ENCODE peak calls at places on chromosomes 16 and 17, in six cellular contexts. H, R, L, D, G and U are unnamed samples. For H3K9me3, the result is how much of the 10 kb centered on the place peaks cover.

GRCh38 chr17:73591278-73592078 is 52.8 kb downstream of the SDK2 start:
- DNase-seq in R (no peak), L (no peak), H (no peak), G (peak), D (no peak), U (no peak)

GRCh38 chr17:44940321-44940720 is 7.3 kb downstream of the KIF18B start:
- DNase-seq in R (no peak), H (peak), G (no peak), D (no peak), L (no peak), U (no peak)

GRCh38 chr16:64952177-64952576 is 169.7 kb downstream of the CDH11 start:
- DNase-seq in D (no peak), H (peak), L (no peak), G (no peak), R (no peak), U (no peak)

GRCh38 chr17:28551421-28552186 is 820 bp downstream of the UNC119 start:
- DNase-seq in L (no peak), R (no peak), D (peak), G (no peak), H (no peak), U (no peak)

GRCh38 chr16:23823475-23824407 is 12.0 kb upstream of the PRKCB start:
- DNase-seq in H (no peak), R (no peak), L (no peak), D (no peak), G (no peak), U (no peak)

GRCh38 chr17:75238684-75239191 is 22.7 kb downstream of the GGA3 start:
- DNase-seq in H (peak), D (peak), R (no peak), G (peak), L (peak), U (no peak)

GRCh38 chr17:38568845-38569510 is 36.8 kb downstream of the SRCIN1 start:
- DNase-seq in R (no peak), L (no peak), G (no peak), D (no peak), H (no peak), U (no peak)

GRCh38 chr17:9026741-9027140 is 5.4 kb downstream of the NTN1 start:
- DNase-seq in H (no peak), R (no peak), L (no peak), D (no peak), G (no peak), U (no peak)

GRCh38 chr16:79599256-79599836 is 1.2 kb downstream of the MAF start:
- DNase-seq in L (no peak), H (peak), G (no peak), D (peak), R (no peak), U (no peak)

GRCh38 chr16:79597277-79597676 is 3.3 kb downstream of the MAF start:
- DNase-seq in L (no peak), G (no peak), H (no peak), R (no peak), D (no peak), U (no peak)

GRCh38 chr16:79597775-79598174 is 2.8 kb downstream of the MAF start:
- DNase-seq in H (no peak), R (no peak), D (no peak), L (no peak), G (no peak), U (no peak)

GRCh38 chr16:79599837-79600635 is 501 bp downstream of the MAF start:
- DNase-seq in L (peak), D (peak), H (peak), G (peak), R (no peak), U (no peak)

GRCh38 chr16:79598341-79599181 is 2.0 kb downstream of the MAF start:
- DNase-seq in L (peak), G (peak), D (peak), H (peak), R (no peak), U (peak)
- H3K9me3 ChIP-seq in L (under half), G (under half), D (under half), H (under half), R (under half), U (under half)

GRCh38 chr17:64683791-64684190 is 21.7 kb upstream of the SMURF2 start:
- DNase-seq in G (no peak), H (no peak), L (no peak), D (no peak), R (no peak), U (no peak)

GRCh38 chr17:64676763-64677162 is 14.7 kb upstream of the SMURF2 start:
- DNase-seq in D (no peak), L (no peak), G (no peak), R (no peak), H (no peak), U (no peak)

GRCh38 chr17:64685705-64686104 is 23.6 kb upstream of the SMURF2 start:
- DNase-seq in H (no peak), L (no peak), D (no peak), G (no peak), R (no peak), U (no peak)

GRCh38 chr17:64682261-64683181 is 20.4 kb upstream of the SMURF2 start:
- DNase-seq in R (no peak), L (no peak), H (peak), G (no peak), D (no peak), U (no peak)

DNA sequence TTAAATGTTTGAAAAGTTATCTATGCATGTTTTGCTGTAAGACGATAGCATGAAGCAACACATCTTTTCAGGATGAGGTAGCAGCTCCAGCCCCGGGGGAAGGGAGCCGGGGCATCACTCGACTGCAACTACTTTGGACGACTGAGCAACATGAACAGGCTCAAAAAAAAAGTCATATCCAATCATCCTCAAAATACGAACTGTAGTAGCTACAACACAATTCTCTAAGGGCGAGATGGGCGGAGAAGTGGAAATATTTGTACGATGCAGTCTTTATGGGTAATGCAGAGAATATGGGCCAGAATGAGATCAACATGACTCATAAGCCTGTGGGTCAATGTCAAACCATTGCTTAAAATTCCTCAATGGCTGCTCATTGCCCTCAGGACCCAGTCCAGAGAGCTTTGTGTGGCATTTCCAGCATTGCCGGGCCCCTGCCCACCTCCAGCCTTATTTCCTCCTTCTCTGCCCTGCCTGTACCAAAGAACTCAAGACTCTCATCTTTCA is 17.7 kb upstream of the SMURF2 start:
- DNase-seq in L (no peak), D (no peak), G (no peak), R (no peak), H (peak), U (no peak)
- H3K4me3 ChIP-seq in L (no peak), D (no peak), G (no peak), R (no peak), H (no peak), U (no peak)

DNA sequence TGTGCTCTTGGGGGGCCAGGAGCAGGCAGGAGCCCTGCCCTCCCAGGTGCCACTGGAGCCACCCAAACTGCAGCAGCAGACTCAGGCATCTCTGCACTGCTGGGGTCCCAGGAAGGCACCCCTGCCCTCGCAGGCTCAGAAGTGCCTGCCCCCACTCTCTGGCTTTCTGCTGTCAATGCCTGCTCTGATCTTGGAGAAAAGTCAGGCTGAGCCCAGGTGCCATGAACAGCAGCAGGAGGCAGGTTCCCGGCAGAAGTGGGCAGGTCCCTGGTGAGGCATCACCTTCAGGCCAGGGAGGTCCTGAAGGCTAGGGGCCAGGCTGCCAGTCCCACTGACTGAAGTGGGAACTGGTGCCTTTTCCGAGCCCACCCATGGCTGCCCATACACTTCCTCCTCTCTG is 106.5 kb downstream of the MGAT5B start:
- DNase-seq in D (no peak), G (no peak), L (no peak), R (no peak), H (no peak), U (no peak)
- H3K9me3 ChIP-seq in D (under half), G (under half), L (under half), R (under half), H (under half), U (under half)

GRCh38 chr17:39607851-39608130 is at the start of gene NEUROD2:
- DNase-seq in H (no peak), L (no peak), R (no peak), D (no peak), G (no peak), U (no peak)
- H3K4me3 ChIP-seq in H (no peak), L (peak), R (peak), D (no peak), G (no peak), U (no peak)

GRCh38 chr17:22505660-22506059 is 813.3 kb downstream of the KCNJ18 start:
- DNase-seq in R (no peak), H (no peak), D (no peak), L (no peak), G (no peak), U (no peak)
- H3K9me3 ChIP-seq in R (under half), H (under half), D (under half), L (under half), G (under half), U (under half)

GRCh38 chr16:11300560-11300892 is 19.4 kb upstream of the PRM1 start:
- DNase-seq in H (no peak), D (no peak), R (no peak), L (no peak), G (no peak), U (no peak)
- H3K4me3 ChIP-seq in H (no peak), D (no peak), R (no peak), L (no peak), G (no peak), U (no peak)

DNA sequence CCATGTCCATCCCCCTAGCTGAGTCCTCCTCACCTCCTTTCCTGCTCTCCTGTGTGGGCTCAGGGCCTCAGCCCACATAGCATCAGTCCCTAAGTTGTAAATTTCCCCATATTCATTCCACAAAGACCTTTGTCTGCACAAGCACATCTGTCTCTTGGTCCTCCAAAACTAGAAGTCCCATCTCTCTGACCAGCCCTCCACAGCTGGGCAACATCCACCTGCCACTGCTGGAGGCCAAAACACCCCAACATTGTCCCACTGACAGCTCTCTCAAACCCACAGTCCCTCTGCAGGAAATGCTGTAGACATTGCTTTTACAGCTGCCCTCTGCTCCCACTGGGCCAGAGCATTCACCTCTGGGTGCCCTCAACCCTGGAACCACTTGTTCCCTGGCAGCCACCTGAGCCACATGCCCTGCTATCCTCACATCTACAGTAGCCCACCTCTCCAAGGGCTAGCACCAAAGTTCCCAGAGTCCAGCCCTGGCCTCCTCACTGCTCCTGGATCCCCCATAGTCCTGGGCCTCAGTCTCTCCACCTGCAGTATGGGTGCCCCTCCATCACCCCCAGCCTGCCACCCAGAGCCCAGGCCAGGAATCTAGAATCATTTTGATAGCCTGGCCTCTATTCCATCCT is 1722.7 kb downstream of the TP53TG3F start:
- DNase-seq in R (no peak), G (no peak), D (no peak), H (no peak), L (no peak), U (no peak)
- H3K9me3 ChIP-seq in R (under half), G (under half), D (under half), H (under half), L (under half), U (under half)

GRCh38 chr17:32563583-32563982 is 76.8 kb downstream of the CDK5R1 start:
- DNase-seq in D (no peak), H (no peak), L (peak), R (no peak), G (no peak), U (no peak)

GRCh38 chr17:32553168-32553567 is 66.4 kb downstream of the CDK5R1 start:
- DNase-seq in H (no peak), D (no peak), G (no peak), R (no peak), L (no peak), U (no peak)

GRCh38 chr17:32555611-32556310 is 69.0 kb downstream of the CDK5R1 start:
- DNase-seq in R (no peak), H (no peak), D (no peak), G (no peak), L (no peak), U (no peak)

GRCh38 chr17:32558997-32559650 is 72.3 kb downstream of the CDK5R1 start:
- DNase-seq in R (no peak), H (no peak), G (peak), L (no peak), D (no peak), U (no peak)

DNA sequence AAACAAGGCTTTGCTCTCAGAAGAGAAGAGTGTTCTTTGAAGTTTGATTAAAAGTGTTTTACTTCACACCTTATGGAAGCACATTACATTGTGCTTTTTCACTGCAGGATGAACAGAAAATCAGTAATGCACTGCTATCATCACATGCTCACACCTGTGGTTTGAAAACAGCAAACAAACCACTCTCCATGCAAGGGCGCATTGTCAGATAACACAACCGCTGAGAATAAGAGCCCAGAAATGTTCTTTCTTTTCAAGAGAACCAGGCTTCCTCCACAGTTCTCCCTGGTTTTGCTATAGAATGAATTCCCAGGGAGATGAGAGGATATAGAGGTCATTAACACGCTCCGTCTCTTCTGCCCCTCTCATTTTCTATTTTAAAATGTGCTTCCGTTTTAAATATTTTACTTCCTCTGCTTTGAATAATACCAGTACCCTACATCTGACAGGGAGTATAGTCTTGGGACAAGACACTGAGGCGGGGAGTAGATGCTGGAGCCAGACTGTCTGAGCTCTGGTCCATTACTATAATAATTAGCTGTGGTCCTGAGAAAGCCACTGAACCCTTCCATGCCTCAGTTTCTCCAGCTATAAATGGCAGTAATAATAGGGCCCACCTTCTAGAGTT is 71.6 kb downstream of the CDK5R1 start:
- DNase-seq in L (no peak), D (no peak), G (no peak), H (no peak), R (no peak), U (no peak)
- H3K4me3 ChIP-seq in L (no peak), D (no peak), G (no peak), H (no peak), R (no peak), U (no peak)

DNA sequence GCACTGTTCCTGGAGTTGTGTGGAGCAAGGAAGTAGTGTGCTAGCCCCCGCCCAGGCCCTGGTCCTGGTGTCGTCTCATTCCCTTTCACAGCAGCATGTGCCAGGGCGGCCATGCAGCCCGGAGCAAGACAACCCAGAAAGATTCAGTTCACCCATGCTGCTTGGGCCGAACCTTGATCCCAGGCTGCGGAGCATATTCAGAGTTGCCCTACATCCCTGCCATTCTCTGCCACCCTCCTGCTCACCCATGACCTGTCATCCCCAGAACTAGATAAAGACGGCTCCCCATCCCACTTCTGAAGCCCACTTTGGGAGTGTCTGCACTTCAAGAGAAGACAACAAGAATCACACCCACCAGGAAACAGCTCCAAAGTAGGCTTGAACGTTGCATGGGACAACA is 2452.5 kb downstream of the TP53TG3F start:
- DNase-seq in L (no peak), D (no peak), H (no peak), G (no peak), R (no peak), U (no peak)
- H3K9me3 ChIP-seq in L (under half), D (under half), H (under half), G (under half), R (under half), U (under half)

DNA sequence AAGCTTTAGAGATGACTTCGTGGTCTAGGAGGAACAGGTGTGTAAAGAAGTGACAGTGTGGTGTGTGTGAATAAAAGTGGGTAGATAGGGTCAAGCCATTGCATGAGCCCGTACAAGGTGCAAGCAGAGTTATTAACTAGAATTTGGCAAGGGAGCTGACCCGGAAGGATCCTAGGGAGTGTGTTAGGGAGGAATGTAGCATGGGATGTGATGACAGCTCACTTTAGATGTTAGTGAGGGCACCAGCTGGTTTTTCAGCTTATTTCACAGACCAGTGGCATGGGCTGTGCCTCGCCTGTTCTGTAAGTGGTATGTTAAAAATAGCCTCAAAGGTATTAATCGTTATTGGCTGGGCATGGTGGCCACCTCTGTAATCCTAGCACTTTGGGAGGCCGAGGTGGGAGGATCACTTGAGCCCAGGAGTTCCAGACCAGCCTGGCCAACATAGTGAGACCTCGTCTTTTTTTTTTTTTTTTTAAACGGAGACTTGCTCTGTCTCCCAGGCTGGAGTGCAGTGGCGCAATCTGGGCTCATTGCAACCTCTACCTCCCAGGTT is 8.3 kb downstream of the ANKRD40CL start:
- DNase-seq in H (no peak), L (no peak), D (no peak), R (no peak), G (no peak), U (no peak)
- H3K4me3 ChIP-seq in H (no peak), L (no peak), D (no peak), R (no peak), G (no peak), U (no peak)